ENCODE peak calls at places on chromosome 4, in six cellular contexts. L is ELR, M is lung microvascular endothelial cell, K is naive B cell, J is HS-5, I is aorta. Z is an unnamed sample.

GRCh38 chr4:76787898-76788297 is 110.0 kb downstream of the SOWAHB start:
- DNase-seq in L (no peak), M (no peak), K (no peak), J (no peak), I (no peak), Z (no peak)

GRCh38 chr4:132818091-132818490 is 331.0 kb upstream of the PCDH10 start:
- DNase-seq in L (no peak), M (no peak), K (no peak), J (no peak), I (no peak), Z (no peak)

GRCh38 chr4:107050525-107051135 is 14.5 kb upstream of the DKK2 start:
- DNase-seq in L (peak; percentile 40), M (no peak), K (no peak), J (no peak), I (no peak), Z (no peak)

GRCh38 chr4:87657525-87657924 is 7.4 kb downstream of the DMP1 start:
- DNase-seq in L (peak; percentile 89), M (peak; percentile 89), K (no peak), J (peak; percentile 70), I (no peak), Z (no peak)

GRCh38 chr4:7890635-7891393 is 48.8 kb downstream of the AFAP1 start:
- DNase-seq in L (peak; percentile 93), M (peak; percentile 72), K (no peak), J (peak; percentile 95), I (no peak), Z (no peak)

GRCh38 chr4:112144546-112145325 is 518 bp upstream of the FAM241A start:
- DNase-seq in L (no peak), M (no peak), K (no peak), J (no peak), I (peak; percentile 65), Z (no peak)

GRCh38 chr4:105666693-105667092 is 41.8 kb downstream of the INTS12 start:
- DNase-seq in L (peak; percentile 47), M (no peak), K (no peak), J (no peak), I (no peak), Z (no peak)

GRCh38 chr4:3121596-3121995 is 47.1 kb downstream of the HTT start:
- DNase-seq in L (no peak), M (no peak), K (no peak), J (no peak), I (no peak), Z (no peak)

GRCh38 chr4:1410491-1411325 is 4.5 kb upstream of the NKX1-1 start:
- DNase-seq in L (peak; percentile 53), M (peak; percentile 59), K (no peak), J (no peak), I (peak; percentile 85), Z (peak; percentile 60)